ENCODE peak calls at places on chromosome 7, in nine cellular contexts. One of them, this sample, is unnamed.

GRCh38 chr7:85172530-85172941 is 14.3 kb downstream of the SEMA3D start:
- DNase-seq in GM06990: no peak
- DNase-seq in KBM-7: no peak
- DNase-seq in DMS153: no peak
- DNase-seq in cerebellum: no peak
- DNase-seq in activated T-helper 1 cell treated with anti-CD3 and anti-CD28 coated beads, Interleukin-2, amount 50 U/mL, for 16 hours: no peak
- DNase-seq in GM13977: no peak
- DNase-seq in neural crest cell: no peak
- DNase-seq in GM23248: peak
- DNase-seq in this sample: no peak

GRCh38 chr7:12788171-12788570 is 100.7 kb downstream of the ARL4A start:
- DNase-seq in GM06990: no peak
- DNase-seq in DMS153: no peak
- DNase-seq in neural crest cell: no peak
- DNase-seq in GM13977: no peak
- DNase-seq in cerebellum: no peak
- DNase-seq in activated T-helper 1 cell treated with anti-CD3 and anti-CD28 coated beads, Interleukin-2, amount 50 U/mL, for 16 hours: no peak
- DNase-seq in GM23248: no peak
- DNase-seq in KBM-7: no peak
- DNase-seq in this sample: no peak

GRCh38 chr7:157255201-157255606 is 81.6 kb upstream of the DNAJB6 start:
- DNase-seq in cerebellum: no peak
- DNase-seq in activated T-helper 1 cell treated with anti-CD3 and anti-CD28 coated beads, Interleukin-2, amount 50 U/mL, for 16 hours: no peak
- DNase-seq in GM23248: no peak
- DNase-seq in DMS153: no peak
- DNase-seq in GM13977: no peak
- DNase-seq in GM06990: no peak
- DNase-seq in neural crest cell: no peak
- DNase-seq in KBM-7: no peak
- DNase-seq in this sample: no peak

GRCh38 chr7:4682621-4683042 is 537 bp downstream of the FOXK1 start:
- DNase-seq in neural crest cell: no peak
- DNase-seq in GM06990: peak
- DNase-seq in DMS153: peak
- DNase-seq in cerebellum: no peak
- DNase-seq in KBM-7: peak
- DNase-seq in GM13977: no peak
- DNase-seq in GM23248: peak
- DNase-seq in activated T-helper 1 cell treated with anti-CD3 and anti-CD28 coated beads, Interleukin-2, amount 50 U/mL, for 16 hours: peak
- DNase-seq in this sample: no peak

GRCh38 chr7:92872701-92873100 is 36.3 kb upstream of the CDK6 start:
- DNase-seq in GM06990: no peak
- DNase-seq in KBM-7: no peak
- DNase-seq in GM13977: no peak
- DNase-seq in DMS153: no peak
- DNase-seq in neural crest cell: no peak
- DNase-seq in activated T-helper 1 cell treated with anti-CD3 and anti-CD28 coated beads, Interleukin-2, amount 50 U/mL, for 16 hours: no peak
- DNase-seq in GM23248: peak
- DNase-seq in cerebellum: no peak
- DNase-seq in this sample: no peak

GRCh38 chr7:130595986-130596385 is 72.6 kb downstream of the COPG2 start:
- DNase-seq in GM13977: no peak
- DNase-seq in GM23248: peak
- DNase-seq in DMS153: no peak
- DNase-seq in GM06990: no peak
- DNase-seq in cerebellum: no peak
- DNase-seq in activated T-helper 1 cell treated with anti-CD3 and anti-CD28 coated beads, Interleukin-2, amount 50 U/mL, for 16 hours: no peak
- DNase-seq in neural crest cell: no peak
- DNase-seq in KBM-7: no peak
- DNase-seq in this sample: no peak

GRCh38 chr7:74254858-74255379 is 720 bp upstream of the RFC2 start:
- DNase-seq in GM13977: no peak
- DNase-seq in GM23248: no peak
- DNase-seq in neural crest cell: no peak
- DNase-seq in activated T-helper 1 cell treated with anti-CD3 and anti-CD28 coated beads, Interleukin-2, amount 50 U/mL, for 16 hours: no peak
- DNase-seq in KBM-7: no peak
- DNase-seq in cerebellum: no peak
- DNase-seq in GM06990: no peak
- DNase-seq in DMS153: no peak
- DNase-seq in this sample: no peak

GRCh38 chr7:17183630-17184328 is 114.7 kb upstream of the AHR start:
- DNase-seq in DMS153: no peak
- DNase-seq in GM23248: peak
- DNase-seq in GM06990: no peak
- DNase-seq in neural crest cell: no peak
- DNase-seq in cerebellum: no peak
- DNase-seq in activated T-helper 1 cell treated with anti-CD3 and anti-CD28 coated beads, Interleukin-2, amount 50 U/mL, for 16 hours: no peak
- DNase-seq in KBM-7: no peak
- DNase-seq in GM13977: no peak
- DNase-seq in this sample: no peak

GRCh38 chr7:2525931-2526630 is 6.5 kb downstream of the LFNG start:
- DNase-seq in cerebellum: no peak
- DNase-seq in KBM-7: no peak
- DNase-seq in activated T-helper 1 cell treated with anti-CD3 and anti-CD28 coated beads, Interleukin-2, amount 50 U/mL, for 16 hours: no peak
- DNase-seq in GM13977: no peak
- DNase-seq in GM06990: no peak
- DNase-seq in DMS153: peak
- DNase-seq in neural crest cell: no peak
- DNase-seq in GM23248: no peak
- DNase-seq in this sample: no peak

GRCh38 chr7:88789480-88790064 is 6.0 kb downstream of the TEX47 start:
- DNase-seq in neural crest cell: no peak
- DNase-seq in activated T-helper 1 cell treated with anti-CD3 and anti-CD28 coated beads, Interleukin-2, amount 50 U/mL, for 16 hours: no peak
- DNase-seq in DMS153: peak
- DNase-seq in GM13977: no peak
- DNase-seq in cerebellum: peak
- DNase-seq in GM23248: peak
- DNase-seq in GM06990: no peak
- DNase-seq in KBM-7: peak
- DNase-seq in this sample: no peak

This sample was measured in NCI-H2029 treated with DMSO at 0.1 percent for 48 hours.